ENCODE peak calls at places on chromosomes 2 and 18, in nine cellular contexts. One of them, this sample, is unnamed.

GRCh38 chr2:46970334-46971288 is 55.0 kb upstream of the MCFD2 start:
- DNase-seq in stimulated activated CD8-positive, alpha-beta memory T cell treated with anti-CD3 and anti-CD28 coated beads, Interleukin-12 subunit alpha, Interleukin-12 subunit beta, amount 100 ng/mL, for 4 hours: no peak
- DNase-seq in T1000: no peak
- DNase-seq in NCI-H460: no peak
- DNase-seq in HuH-7: no peak
- DNase-seq in activated T-cell treated with anti-CD3 and anti-CD28 coated beads for 1 hour: no peak
- DNase-seq in hypothalamus: no peak
- DNase-seq in substantia nigra: no peak
- DNase-seq in mucosa of descending colon: peak; percentile 86
- DNase-seq in this sample: no peak

GRCh38 chr2:33477473-33478468 is 1.3 kb downstream of the RASGRP3 start:
- DNase-seq in substantia nigra: peak; percentile 44
- DNase-seq in stimulated activated CD8-positive, alpha-beta memory T cell treated with anti-CD3 and anti-CD28 coated beads, Interleukin-12 subunit alpha, Interleukin-12 subunit beta, amount 100 ng/mL, for 4 hours: no peak
- DNase-seq in hypothalamus: peak; percentile 26
- DNase-seq in NCI-H460: no peak
- DNase-seq in HuH-7: no peak
- DNase-seq in mucosa of descending colon: no peak
- DNase-seq in activated T-cell treated with anti-CD3 and anti-CD28 coated beads for 1 hour: no peak
- DNase-seq in T1000: no peak
- DNase-seq in this sample: peak; percentile 72

GRCh38 chr2:188986839-188987238 is 12.7 kb downstream of the COL3A1 start:
- DNase-seq in T1000: no peak
- DNase-seq in substantia nigra: no peak
- DNase-seq in stimulated activated CD8-positive, alpha-beta memory T cell treated with anti-CD3 and anti-CD28 coated beads, Interleukin-12 subunit alpha, Interleukin-12 subunit beta, amount 100 ng/mL, for 4 hours: no peak
- DNase-seq in hypothalamus: no peak
- DNase-seq in activated T-cell treated with anti-CD3 and anti-CD28 coated beads for 1 hour: no peak
- DNase-seq in HuH-7: no peak
- DNase-seq in NCI-H460: no peak
- DNase-seq in mucosa of descending colon: no peak
- DNase-seq in this sample: no peak

GRCh38 chr2:48341556-48342133 is 188.3 kb upstream of the STON1 start:
- DNase-seq in NCI-H460: no peak
- DNase-seq in T1000: no peak
- DNase-seq in hypothalamus: no peak
- DNase-seq in mucosa of descending colon: no peak
- DNase-seq in substantia nigra: no peak
- DNase-seq in activated T-cell treated with anti-CD3 and anti-CD28 coated beads for 1 hour: no peak
- DNase-seq in stimulated activated CD8-positive, alpha-beta memory T cell treated with anti-CD3 and anti-CD28 coated beads, Interleukin-12 subunit alpha, Interleukin-12 subunit beta, amount 100 ng/mL, for 4 hours: no peak
- DNase-seq in HuH-7: no peak
- DNase-seq in this sample: no peak

GRCh38 chr2:181319291-181319690 is 137.9 kb upstream of the ITGA4 start:
- DNase-seq in mucosa of descending colon: no peak
- DNase-seq in activated T-cell treated with anti-CD3 and anti-CD28 coated beads for 1 hour: no peak
- DNase-seq in stimulated activated CD8-positive, alpha-beta memory T cell treated with anti-CD3 and anti-CD28 coated beads, Interleukin-12 subunit alpha, Interleukin-12 subunit beta, amount 100 ng/mL, for 4 hours: no peak
- DNase-seq in NCI-H460: no peak
- DNase-seq in hypothalamus: no peak
- DNase-seq in substantia nigra: no peak
- DNase-seq in HuH-7: no peak
- DNase-seq in T1000: no peak
- DNase-seq in this sample: no peak

GRCh38 chr2:173090291-173090877 is 14.7 kb downstream of the MAP3K20 start:
- DNase-seq in NCI-H460: no peak
- DNase-seq in hypothalamus: no peak
- DNase-seq in mucosa of descending colon: no peak
- DNase-seq in substantia nigra: no peak
- DNase-seq in activated T-cell treated with anti-CD3 and anti-CD28 coated beads for 1 hour: no peak
- DNase-seq in stimulated activated CD8-positive, alpha-beta memory T cell treated with anti-CD3 and anti-CD28 coated beads, Interleukin-12 subunit alpha, Interleukin-12 subunit beta, amount 100 ng/mL, for 4 hours: no peak
- DNase-seq in HuH-7: no peak
- DNase-seq in T1000: no peak
- DNase-seq in this sample: peak; percentile 63

GRCh38 chr2:10709290-10709939 is 12.0 kb upstream of the ATP6V1C2 start:
- DNase-seq in activated T-cell treated with anti-CD3 and anti-CD28 coated beads for 1 hour: no peak
- DNase-seq in stimulated activated CD8-positive, alpha-beta memory T cell treated with anti-CD3 and anti-CD28 coated beads, Interleukin-12 subunit alpha, Interleukin-12 subunit beta, amount 100 ng/mL, for 4 hours: no peak
- DNase-seq in hypothalamus: no peak
- DNase-seq in HuH-7: peak; percentile 65
- DNase-seq in T1000: peak; percentile 1
- DNase-seq in substantia nigra: no peak
- DNase-seq in NCI-H460: peak; percentile 23
- DNase-seq in mucosa of descending colon: peak; percentile 37
- DNase-seq in this sample: no peak

GRCh38 chr2:215060851-215061541 is 77.4 kb downstream of the ABCA12 start:
- DNase-seq in stimulated activated CD8-positive, alpha-beta memory T cell treated with anti-CD3 and anti-CD28 coated beads, Interleukin-12 subunit alpha, Interleukin-12 subunit beta, amount 100 ng/mL, for 4 hours: no peak
- DNase-seq in HuH-7: no peak
- DNase-seq in T1000: no peak
- DNase-seq in mucosa of descending colon: no peak
- DNase-seq in NCI-H460: no peak
- DNase-seq in substantia nigra: no peak
- DNase-seq in hypothalamus: no peak
- DNase-seq in activated T-cell treated with anti-CD3 and anti-CD28 coated beads for 1 hour: no peak
- DNase-seq in this sample: no peak

GRCh38 chr2:234686088-234686890 is 189.4 kb upstream of the ARL4C start:
- DNase-seq in mucosa of descending colon: no peak
- DNase-seq in NCI-H460: no peak
- DNase-seq in substantia nigra: no peak
- DNase-seq in T1000: peak; percentile 12
- DNase-seq in activated T-cell treated with anti-CD3 and anti-CD28 coated beads for 1 hour: no peak
- DNase-seq in HuH-7: no peak
- DNase-seq in stimulated activated CD8-positive, alpha-beta memory T cell treated with anti-CD3 and anti-CD28 coated beads, Interleukin-12 subunit alpha, Interleukin-12 subunit beta, amount 100 ng/mL, for 4 hours: no peak
- DNase-seq in hypothalamus: no peak
- DNase-seq in this sample: no peak

GRCh38 chr2:39494784-39495251 is 57.7 kb upstream of the MAP4K3 start:
- DNase-seq in activated T-cell treated with anti-CD3 and anti-CD28 coated beads for 1 hour: no peak
- DNase-seq in stimulated activated CD8-positive, alpha-beta memory T cell treated with anti-CD3 and anti-CD28 coated beads, Interleukin-12 subunit alpha, Interleukin-12 subunit beta, amount 100 ng/mL, for 4 hours: no peak
- DNase-seq in HuH-7: no peak
- DNase-seq in NCI-H460: no peak
- DNase-seq in mucosa of descending colon: no peak
- DNase-seq in T1000: peak; percentile 70
- DNase-seq in substantia nigra: no peak
- DNase-seq in hypothalamus: no peak
- DNase-seq in this sample: no peak

GRCh38 chr2:119958642-119959268 is 54.1 kb upstream of the EPB41L5 start:
- DNase-seq in mucosa of descending colon: no peak
- DNase-seq in activated T-cell treated with anti-CD3 and anti-CD28 coated beads for 1 hour: no peak
- DNase-seq in HuH-7: no peak
- DNase-seq in hypothalamus: no peak
- DNase-seq in T1000: no peak
- DNase-seq in NCI-H460: no peak
- DNase-seq in substantia nigra: no peak
- DNase-seq in stimulated activated CD8-positive, alpha-beta memory T cell treated with anti-CD3 and anti-CD28 coated beads, Interleukin-12 subunit alpha, Interleukin-12 subunit beta, amount 100 ng/mL, for 4 hours: no peak
- DNase-seq in this sample: no peak

GRCh38 chr2:150478206-150478974 is 9.1 kb downstream of the RND3 start:
- DNase-seq in NCI-H460: no peak
- DNase-seq in stimulated activated CD8-positive, alpha-beta memory T cell treated with anti-CD3 and anti-CD28 coated beads, Interleukin-12 subunit alpha, Interleukin-12 subunit beta, amount 100 ng/mL, for 4 hours: no peak
- DNase-seq in T1000: no peak
- DNase-seq in hypothalamus: no peak
- DNase-seq in mucosa of descending colon: no peak
- DNase-seq in HuH-7: no peak
- DNase-seq in activated T-cell treated with anti-CD3 and anti-CD28 coated beads for 1 hour: no peak
- DNase-seq in substantia nigra: no peak
- DNase-seq in this sample: no peak

GRCh38 chr2:141496805-141497204 is 634.0 kb downstream of the LRP1B start:
- DNase-seq in mucosa of descending colon: no peak
- DNase-seq in NCI-H460: no peak
- DNase-seq in substantia nigra: no peak
- DNase-seq in hypothalamus: no peak
- DNase-seq in T1000: no peak
- DNase-seq in stimulated activated CD8-positive, alpha-beta memory T cell treated with anti-CD3 and anti-CD28 coated beads, Interleukin-12 subunit alpha, Interleukin-12 subunit beta, amount 100 ng/mL, for 4 hours: no peak
- DNase-seq in HuH-7: no peak
- DNase-seq in activated T-cell treated with anti-CD3 and anti-CD28 coated beads for 1 hour: no peak
- DNase-seq in this sample: no peak

GRCh38 chr2:120344214-120344990 is 1.5 kb upstream of the INHBB start:
- DNase-seq in T1000: no peak
- DNase-seq in NCI-H460: no peak
- DNase-seq in HuH-7: peak; percentile 43
- DNase-seq in mucosa of descending colon: peak; percentile 31
- DNase-seq in substantia nigra: no peak
- DNase-seq in activated T-cell treated with anti-CD3 and anti-CD28 coated beads for 1 hour: no peak
- DNase-seq in stimulated activated CD8-positive, alpha-beta memory T cell treated with anti-CD3 and anti-CD28 coated beads, Interleukin-12 subunit alpha, Interleukin-12 subunit beta, amount 100 ng/mL, for 4 hours: no peak
- DNase-seq in hypothalamus: peak; percentile 51
- DNase-seq in this sample: no peak

GRCh38 chr2:46996300-46996843 is 80.8 kb upstream of the MCFD2 start:
- DNase-seq in T1000: no peak
- DNase-seq in stimulated activated CD8-positive, alpha-beta memory T cell treated with anti-CD3 and anti-CD28 coated beads, Interleukin-12 subunit alpha, Interleukin-12 subunit beta, amount 100 ng/mL, for 4 hours: no peak
- DNase-seq in hypothalamus: no peak
- DNase-seq in substantia nigra: no peak
- DNase-seq in HuH-7: no peak
- DNase-seq in mucosa of descending colon: no peak
- DNase-seq in NCI-H460: no peak
- DNase-seq in activated T-cell treated with anti-CD3 and anti-CD28 coated beads for 1 hour: no peak
- DNase-seq in this sample: no peak

GRCh38 chr18:55509631-55510372 is 78.2 kb downstream of the TCF4 start:
- DNase-seq in hypothalamus: no peak
- DNase-seq in mucosa of descending colon: no peak
- DNase-seq in substantia nigra: no peak
- DNase-seq in HuH-7: no peak
- DNase-seq in T1000: no peak
- DNase-seq in NCI-H460: no peak
- DNase-seq in activated T-cell treated with anti-CD3 and anti-CD28 coated beads for 1 hour: no peak
- DNase-seq in stimulated activated CD8-positive, alpha-beta memory T cell treated with anti-CD3 and anti-CD28 coated beads, Interleukin-12 subunit alpha, Interleukin-12 subunit beta, amount 100 ng/mL, for 4 hours: no peak
- DNase-seq in this sample: no peak

GRCh38 chr18:22585821-22586220 is 168.1 kb upstream of the CTAGE1 start:
- DNase-seq in mucosa of descending colon: no peak
- DNase-seq in HuH-7: no peak
- DNase-seq in activated T-cell treated with anti-CD3 and anti-CD28 coated beads for 1 hour: no peak
- DNase-seq in substantia nigra: no peak
- DNase-seq in stimulated activated CD8-positive, alpha-beta memory T cell treated with anti-CD3 and anti-CD28 coated beads, Interleukin-12 subunit alpha, Interleukin-12 subunit beta, amount 100 ng/mL, for 4 hours: no peak
- DNase-seq in NCI-H460: no peak
- DNase-seq in hypothalamus: no peak
- DNase-seq in T1000: no peak
- DNase-seq in this sample: no peak

GRCh38 chr2:138615257-138615656 is 113.7 kb downstream of the SPOPL start:
- DNase-seq in activated T-cell treated with anti-CD3 and anti-CD28 coated beads for 1 hour: no peak
- DNase-seq in mucosa of descending colon: no peak
- DNase-seq in hypothalamus: no peak
- DNase-seq in substantia nigra: no peak
- DNase-seq in T1000: no peak
- DNase-seq in HuH-7: no peak
- DNase-seq in stimulated activated CD8-positive, alpha-beta memory T cell treated with anti-CD3 and anti-CD28 coated beads, Interleukin-12 subunit alpha, Interleukin-12 subunit beta, amount 100 ng/mL, for 4 hours: no peak
- DNase-seq in NCI-H460: no peak
- DNase-seq in this sample: no peak

GRCh38 chr2:186641807-186642321 is 52.0 kb upstream of the FAM171B start:
- DNase-seq in substantia nigra: no peak
- DNase-seq in stimulated activated CD8-positive, alpha-beta memory T cell treated with anti-CD3 and anti-CD28 coated beads, Interleukin-12 subunit alpha, Interleukin-12 subunit beta, amount 100 ng/mL, for 4 hours: no peak
- DNase-seq in hypothalamus: no peak
- DNase-seq in activated T-cell treated with anti-CD3 and anti-CD28 coated beads for 1 hour: no peak
- DNase-seq in T1000: peak; percentile 2
- DNase-seq in HuH-7: peak; percentile 43
- DNase-seq in NCI-H460: peak; percentile 60
- DNase-seq in mucosa of descending colon: no peak
- DNase-seq in this sample: no peak

GRCh38 chr18:61334491-61334850 is 1.2 kb downstream of the CDH20 start:
- DNase-seq in stimulated activated CD8-positive, alpha-beta memory T cell treated with anti-CD3 and anti-CD28 coated beads, Interleukin-12 subunit alpha, Interleukin-12 subunit beta, amount 100 ng/mL, for 4 hours: no peak
- DNase-seq in NCI-H460: no peak
- DNase-seq in activated T-cell treated with anti-CD3 and anti-CD28 coated beads for 1 hour: no peak
- DNase-seq in HuH-7: no peak
- DNase-seq in T1000: no peak
- DNase-seq in substantia nigra: no peak
- DNase-seq in hypothalamus: peak; percentile 62
- DNase-seq in mucosa of descending colon: no peak
- DNase-seq in this sample: no peak

GRCh38 chr2:215930505-215931233 is 82.7 kb downstream of the MREG start:
- DNase-seq in T1000: no peak
- DNase-seq in NCI-H460: no peak
- DNase-seq in hypothalamus: no peak
- DNase-seq in substantia nigra: no peak
- DNase-seq in mucosa of descending colon: no peak
- DNase-seq in HuH-7: no peak
- DNase-seq in stimulated activated CD8-positive, alpha-beta memory T cell treated with anti-CD3 and anti-CD28 coated beads, Interleukin-12 subunit alpha, Interleukin-12 subunit beta, amount 100 ng/mL, for 4 hours: no peak
- DNase-seq in activated T-cell treated with anti-CD3 and anti-CD28 coated beads for 1 hour: no peak
- DNase-seq in this sample: no peak

GRCh38 chr2:176795823-176796222 is 416.8 kb upstream of the HNRNPA3 start:
- DNase-seq in NCI-H460: no peak
- DNase-seq in mucosa of descending colon: no peak
- DNase-seq in HuH-7: no peak
- DNase-seq in stimulated activated CD8-positive, alpha-beta memory T cell treated with anti-CD3 and anti-CD28 coated beads, Interleukin-12 subunit alpha, Interleukin-12 subunit beta, amount 100 ng/mL, for 4 hours: no peak
- DNase-seq in T1000: no peak
- DNase-seq in substantia nigra: no peak
- DNase-seq in hypothalamus: no peak
- DNase-seq in activated T-cell treated with anti-CD3 and anti-CD28 coated beads for 1 hour: no peak
- DNase-seq in this sample: no peak

GRCh38 chr2:102657770-102658169 is 38.4 kb downstream of the SLC9A2 start:
- DNase-seq in stimulated activated CD8-positive, alpha-beta memory T cell treated with anti-CD3 and anti-CD28 coated beads, Interleukin-12 subunit alpha, Interleukin-12 subunit beta, amount 100 ng/mL, for 4 hours: no peak
- DNase-seq in T1000: no peak
- DNase-seq in hypothalamus: no peak
- DNase-seq in NCI-H460: no peak
- DNase-seq in mucosa of descending colon: no peak
- DNase-seq in HuH-7: no peak
- DNase-seq in activated T-cell treated with anti-CD3 and anti-CD28 coated beads for 1 hour: no peak
- DNase-seq in substantia nigra: no peak
- DNase-seq in this sample: peak; percentile 2

GRCh38 chr2:44952806-44953685 is 11.5 kb downstream of the SIX3 start:
- DNase-seq in HuH-7: no peak
- DNase-seq in hypothalamus: no peak
- DNase-seq in NCI-H460: no peak
- DNase-seq in mucosa of descending colon: no peak
- DNase-seq in stimulated activated CD8-positive, alpha-beta memory T cell treated with anti-CD3 and anti-CD28 coated beads, Interleukin-12 subunit alpha, Interleukin-12 subunit beta, amount 100 ng/mL, for 4 hours: no peak
- DNase-seq in activated T-cell treated with anti-CD3 and anti-CD28 coated beads for 1 hour: no peak
- DNase-seq in substantia nigra: no peak
- DNase-seq in T1000: no peak
- DNase-seq in this sample: peak; percentile 69

GRCh38 chr2:24359701-24360049 is 661 bp downstream of the ITSN2 start:
- DNase-seq in T1000: no peak
- DNase-seq in activated T-cell treated with anti-CD3 and anti-CD28 coated beads for 1 hour: peak; percentile 27
- DNase-seq in HuH-7: no peak
- DNase-seq in NCI-H460: no peak
- DNase-seq in stimulated activated CD8-positive, alpha-beta memory T cell treated with anti-CD3 and anti-CD28 coated beads, Interleukin-12 subunit alpha, Interleukin-12 subunit beta, amount 100 ng/mL, for 4 hours: peak; percentile 15
- DNase-seq in substantia nigra: peak; percentile 58
- DNase-seq in hypothalamus: peak; percentile 18
- DNase-seq in mucosa of descending colon: peak; percentile 78
- DNase-seq in this sample: no peak

GRCh38 chr18:67519582-67519981 is 3.1 kb upstream of the DSEL start:
- DNase-seq in NCI-H460: no peak
- DNase-seq in stimulated activated CD8-positive, alpha-beta memory T cell treated with anti-CD3 and anti-CD28 coated beads, Interleukin-12 subunit alpha, Interleukin-12 subunit beta, amount 100 ng/mL, for 4 hours: no peak
- DNase-seq in T1000: no peak
- DNase-seq in activated T-cell treated with anti-CD3 and anti-CD28 coated beads for 1 hour: no peak
- DNase-seq in HuH-7: no peak
- DNase-seq in substantia nigra: no peak
- DNase-seq in hypothalamus: no peak
- DNase-seq in mucosa of descending colon: no peak
- DNase-seq in this sample: no peak

GRCh38 chr2:217279571-217279970 is 419.7 kb upstream of the TNP1 start:
- DNase-seq in stimulated activated CD8-positive, alpha-beta memory T cell treated with anti-CD3 and anti-CD28 coated beads, Interleukin-12 subunit alpha, Interleukin-12 subunit beta, amount 100 ng/mL, for 4 hours: no peak
- DNase-seq in mucosa of descending colon: no peak
- DNase-seq in activated T-cell treated with anti-CD3 and anti-CD28 coated beads for 1 hour: no peak
- DNase-seq in substantia nigra: no peak
- DNase-seq in hypothalamus: no peak
- DNase-seq in HuH-7: no peak
- DNase-seq in T1000: peak; percentile 21
- DNase-seq in NCI-H460: peak; percentile 11
- DNase-seq in this sample: no peak

GRCh38 chr2:72781500-72781899 is 44.3 kb downstream of the EXOC6B start:
- DNase-seq in HuH-7: no peak
- DNase-seq in hypothalamus: no peak
- DNase-seq in T1000: no peak
- DNase-seq in activated T-cell treated with anti-CD3 and anti-CD28 coated beads for 1 hour: no peak
- DNase-seq in NCI-H460: no peak
- DNase-seq in mucosa of descending colon: no peak
- DNase-seq in substantia nigra: no peak
- DNase-seq in stimulated activated CD8-positive, alpha-beta memory T cell treated with anti-CD3 and anti-CD28 coated beads, Interleukin-12 subunit alpha, Interleukin-12 subunit beta, amount 100 ng/mL, for 4 hours: no peak
- DNase-seq in this sample: no peak

GRCh38 chr2:173983414-173983871 is 18.3 kb upstream of the SP3 start:
- DNase-seq in T1000: no peak
- DNase-seq in stimulated activated CD8-positive, alpha-beta memory T cell treated with anti-CD3 and anti-CD28 coated beads, Interleukin-12 subunit alpha, Interleukin-12 subunit beta, amount 100 ng/mL, for 4 hours: no peak
- DNase-seq in HuH-7: no peak
- DNase-seq in activated T-cell treated with anti-CD3 and anti-CD28 coated beads for 1 hour: no peak
- DNase-seq in mucosa of descending colon: no peak
- DNase-seq in NCI-H460: no peak
- DNase-seq in hypothalamus: no peak
- DNase-seq in substantia nigra: peak; percentile 29
- DNase-seq in this sample: no peak

GRCh38 chr2:114688241-114688640 is 245.8 kb downstream of the DPP10 start:
- DNase-seq in T1000: no peak
- DNase-seq in activated T-cell treated with anti-CD3 and anti-CD28 coated beads for 1 hour: no peak
- DNase-seq in HuH-7: no peak
- DNase-seq in substantia nigra: no peak
- DNase-seq in stimulated activated CD8-positive, alpha-beta memory T cell treated with anti-CD3 and anti-CD28 coated beads, Interleukin-12 subunit alpha, Interleukin-12 subunit beta, amount 100 ng/mL, for 4 hours: no peak
- DNase-seq in hypothalamus: no peak
- DNase-seq in mucosa of descending colon: no peak
- DNase-seq in NCI-H460: no peak
- DNase-seq in this sample: no peak

GRCh38 chr2:206212673-206213513 is 53.2 kb downstream of the EEF1B2 start:
- DNase-seq in mucosa of descending colon: no peak
- DNase-seq in NCI-H460: peak; percentile 33
- DNase-seq in T1000: no peak
- DNase-seq in stimulated activated CD8-positive, alpha-beta memory T cell treated with anti-CD3 and anti-CD28 coated beads, Interleukin-12 subunit alpha, Interleukin-12 subunit beta, amount 100 ng/mL, for 4 hours: no peak
- DNase-seq in activated T-cell treated with anti-CD3 and anti-CD28 coated beads for 1 hour: no peak
- DNase-seq in substantia nigra: no peak
- DNase-seq in hypothalamus: no peak
- DNase-seq in HuH-7: no peak
- DNase-seq in this sample: no peak